ENCODE peak calls at places on chromosome X, in nine cellular contexts. One of them, this sample, is unnamed.
A peak's percentile ranks its signal among the peaks of the same experiment; 100 is the strongest.

GRCh38 chrX:106302304-106302703 is 134.2 kb downstream of the PWWP3B start:
- DNase-seq in IMR-90: no peak
- DNase-seq in GM23338: peak; percentile 0
- DNase-seq in hepatocyte: peak; percentile 19
- DNase-seq in suprapubic skin: no peak
- DNase-seq in colonic mucosa: no peak
- DNase-seq in Caco-2: no peak
- DNase-seq in naive thymus-derived CD4-positive, alpha-beta T cell: no peak
- DNase-seq in adipocyte: no peak
- DNase-seq in this sample: no peak

GRCh38 chrX:10620121-10620699 is at the start of gene MID1:
- DNase-seq in colonic mucosa: peak; percentile 77
- DNase-seq in suprapubic skin: peak; percentile 83
- DNase-seq in Caco-2: peak; percentile 79
- DNase-seq in IMR-90: peak; percentile 80
- DNase-seq in hepatocyte: peak; percentile 78
- DNase-seq in naive thymus-derived CD4-positive, alpha-beta T cell: no peak
- DNase-seq in GM23338: peak; percentile 84
- DNase-seq in adipocyte: peak; percentile 89
- DNase-seq in this sample: no peak

GRCh38 chrX:41178201-41178600 is 93.0 kb downstream of the USP9X start:
- DNase-seq in suprapubic skin: no peak
- DNase-seq in GM23338: no peak
- DNase-seq in adipocyte: no peak
- DNase-seq in IMR-90: no peak
- DNase-seq in Caco-2: no peak
- DNase-seq in hepatocyte: no peak
- DNase-seq in naive thymus-derived CD4-positive, alpha-beta T cell: no peak
- DNase-seq in colonic mucosa: no peak
- DNase-seq in this sample: no peak

GRCh38 chrX:150621652-150622051 is 53.2 kb downstream of the MTM1 start:
- DNase-seq in adipocyte: no peak
- DNase-seq in colonic mucosa: no peak
- DNase-seq in hepatocyte: no peak
- DNase-seq in naive thymus-derived CD4-positive, alpha-beta T cell: no peak
- DNase-seq in IMR-90: no peak
- DNase-seq in suprapubic skin: no peak
- DNase-seq in GM23338: no peak
- DNase-seq in Caco-2: no peak
- DNase-seq in this sample: no peak

GRCh38 chrX:138191998-138192397 is 519.5 kb downstream of the FGF13 start:
- DNase-seq in IMR-90: peak; percentile 19
- DNase-seq in naive thymus-derived CD4-positive, alpha-beta T cell: no peak
- DNase-seq in adipocyte: peak; percentile 29
- DNase-seq in colonic mucosa: no peak
- DNase-seq in suprapubic skin: no peak
- DNase-seq in Caco-2: no peak
- DNase-seq in GM23338: peak; percentile 61
- DNase-seq in hepatocyte: peak; percentile 47
- DNase-seq in this sample: peak; percentile 27

GRCh38 chrX:276588-277171 is 4.5 kb upstream of the PLCXD1 start:
- DNase-seq in colonic mucosa: peak; percentile 34
- DNase-seq in hepatocyte: peak; percentile 69
- DNase-seq in Caco-2: peak; percentile 57
- DNase-seq in adipocyte: peak; percentile 75
- DNase-seq in naive thymus-derived CD4-positive, alpha-beta T cell: no peak
- DNase-seq in GM23338: no peak
- DNase-seq in suprapubic skin: peak; percentile 84
- DNase-seq in IMR-90: peak; percentile 76
- DNase-seq in this sample: no peak

GRCh38 chrX:136802515-136802914 is 21.8 kb upstream of the ARHGEF6 start:
- DNase-seq in adipocyte: no peak
- DNase-seq in colonic mucosa: no peak
- DNase-seq in suprapubic skin: no peak
- DNase-seq in GM23338: no peak
- DNase-seq in naive thymus-derived CD4-positive, alpha-beta T cell: no peak
- DNase-seq in IMR-90: no peak
- DNase-seq in hepatocyte: no peak
- DNase-seq in Caco-2: no peak
- DNase-seq in this sample: no peak

GRCh38 chrX:48972214-48973164 is 845 bp upstream of the KCND1 start:
- DNase-seq in hepatocyte: peak; percentile 35
- DNase-seq in GM23338: peak; percentile 71
- DNase-seq in Caco-2: peak; percentile 48
- DNase-seq in colonic mucosa: peak; percentile 53
- DNase-seq in IMR-90: peak; percentile 41
- DNase-seq in suprapubic skin: no peak
- DNase-seq in adipocyte: peak; percentile 58
- DNase-seq in naive thymus-derived CD4-positive, alpha-beta T cell: no peak
- DNase-seq in this sample: no peak

GRCh38 chrX:150581093-150581775 is 12.8 kb downstream of the MTM1 start:
- DNase-seq in suprapubic skin: no peak
- DNase-seq in hepatocyte: no peak
- DNase-seq in naive thymus-derived CD4-positive, alpha-beta T cell: no peak
- DNase-seq in Caco-2: no peak
- DNase-seq in colonic mucosa: no peak
- DNase-seq in GM23338: no peak
- DNase-seq in adipocyte: peak; percentile 63
- DNase-seq in IMR-90: peak; percentile 83
- DNase-seq in this sample: no peak

GRCh38 chrX:74705269-74705668 is 90.8 kb upstream of the RLIM start:
- DNase-seq in adipocyte: no peak
- DNase-seq in colonic mucosa: no peak
- DNase-seq in hepatocyte: no peak
- DNase-seq in suprapubic skin: no peak
- DNase-seq in Caco-2: no peak
- DNase-seq in naive thymus-derived CD4-positive, alpha-beta T cell: no peak
- DNase-seq in GM23338: no peak
- DNase-seq in IMR-90: no peak
- DNase-seq in this sample: no peak

GRCh38 chrX:66232296-66232695 is 68.2 kb downstream of the HEPH start:
- DNase-seq in suprapubic skin: no peak
- DNase-seq in Caco-2: no peak
- DNase-seq in hepatocyte: no peak
- DNase-seq in naive thymus-derived CD4-positive, alpha-beta T cell: no peak
- DNase-seq in GM23338: no peak
- DNase-seq in IMR-90: no peak
- DNase-seq in adipocyte: no peak
- DNase-seq in colonic mucosa: no peak
- DNase-seq in this sample: no peak

GRCh38 chrX:110284159-110284558 is 33.7 kb downstream of the AMMECR1 start:
- DNase-seq in Caco-2: no peak
- DNase-seq in IMR-90: peak; percentile 88
- DNase-seq in suprapubic skin: no peak
- DNase-seq in naive thymus-derived CD4-positive, alpha-beta T cell: no peak
- DNase-seq in hepatocyte: no peak
- DNase-seq in adipocyte: peak; percentile 61
- DNase-seq in GM23338: no peak
- DNase-seq in colonic mucosa: no peak
- DNase-seq in this sample: no peak

GRCh38 chrX:50081282-50081955 is 119.4 kb downstream of the AKAP4 start:
- DNase-seq in GM23338: peak; percentile 43
- DNase-seq in IMR-90: peak; percentile 13
- DNase-seq in hepatocyte: peak; percentile 37
- DNase-seq in suprapubic skin: no peak
- DNase-seq in Caco-2: peak; percentile 53
- DNase-seq in colonic mucosa: peak; percentile 36
- DNase-seq in adipocyte: peak; percentile 30
- DNase-seq in naive thymus-derived CD4-positive, alpha-beta T cell: no peak
- DNase-seq in this sample: peak; percentile 5

GRCh38 chrX:136933617-136934145 is 53.2 kb upstream of the RBMX start:
- DNase-seq in hepatocyte: no peak
- DNase-seq in adipocyte: no peak
- DNase-seq in GM23338: no peak
- DNase-seq in colonic mucosa: no peak
- DNase-seq in suprapubic skin: no peak
- DNase-seq in naive thymus-derived CD4-positive, alpha-beta T cell: no peak
- DNase-seq in IMR-90: no peak
- DNase-seq in Caco-2: no peak
- DNase-seq in this sample: no peak

GRCh38 chrX:149453030-149453429 is 52.1 kb downstream of the IDS start:
- DNase-seq in suprapubic skin: no peak
- DNase-seq in IMR-90: peak; percentile 17
- DNase-seq in GM23338: no peak
- DNase-seq in naive thymus-derived CD4-positive, alpha-beta T cell: no peak
- DNase-seq in Caco-2: no peak
- DNase-seq in adipocyte: peak; percentile 33
- DNase-seq in colonic mucosa: no peak
- DNase-seq in hepatocyte: no peak
- DNase-seq in this sample: no peak

GRCh38 chrX:48891402-48892288 is 5.9 kb downstream of the TIMM17B start:
- DNase-seq in hepatocyte: peak; percentile 92
- DNase-seq in GM23338: peak; percentile 89
- DNase-seq in naive thymus-derived CD4-positive, alpha-beta T cell: peak; percentile 75
- DNase-seq in suprapubic skin: peak; percentile 91
- DNase-seq in Caco-2: peak; percentile 89
- DNase-seq in colonic mucosa: peak; percentile 91
- DNase-seq in IMR-90: peak; percentile 70
- DNase-seq in adipocyte: peak; percentile 90
- DNase-seq in this sample: no peak

GRCh38 chrX:97563531-97564133 is 679.9 kb downstream of the RPA4 start:
- DNase-seq in adipocyte: peak; percentile 80
- DNase-seq in Caco-2: no peak
- DNase-seq in hepatocyte: peak; percentile 55
- DNase-seq in naive thymus-derived CD4-positive, alpha-beta T cell: peak; percentile 50
- DNase-seq in GM23338: no peak
- DNase-seq in colonic mucosa: peak; percentile 29
- DNase-seq in suprapubic skin: no peak
- DNase-seq in IMR-90: peak; percentile 71
- DNase-seq in this sample: no peak

GRCh38 chrX:39859991-39860861 is 237.5 kb downstream of the BCOR start:
- DNase-seq in hepatocyte: peak; percentile 65
- DNase-seq in naive thymus-derived CD4-positive, alpha-beta T cell: no peak
- DNase-seq in Caco-2: no peak
- DNase-seq in adipocyte: peak; percentile 4
- DNase-seq in IMR-90: peak; percentile 91
- DNase-seq in colonic mucosa: no peak
- DNase-seq in GM23338: peak; percentile 33
- DNase-seq in suprapubic skin: no peak
- DNase-seq in this sample: no peak

DNA sequence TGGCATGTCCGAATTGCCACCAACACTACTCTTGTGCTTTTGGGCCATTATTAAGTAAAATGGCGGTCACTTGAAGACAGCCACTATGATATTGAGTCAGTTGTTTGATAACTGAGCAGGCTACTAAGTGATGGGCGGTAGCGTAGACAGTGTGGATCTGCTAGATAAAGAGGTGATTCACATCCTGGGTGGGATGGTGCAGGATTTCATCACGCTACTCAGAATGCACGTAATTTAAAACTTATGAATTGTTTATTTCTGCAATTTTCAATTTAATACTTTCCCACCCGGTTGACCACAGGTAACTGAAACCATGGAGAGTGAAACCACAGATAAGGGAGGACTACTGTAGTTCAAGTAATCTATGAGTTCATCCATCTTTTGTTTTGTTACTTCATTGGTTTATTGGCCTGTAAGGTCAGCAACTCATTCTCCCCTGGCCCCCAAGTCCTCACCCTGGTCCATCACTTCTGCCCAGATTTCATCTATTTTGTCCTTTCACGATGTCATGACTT is 2.9 kb downstream of the ARAF start:
- DNase-seq in naive thymus-derived CD4-positive, alpha-beta T cell: no peak
- DNase-seq in hepatocyte: no peak
- DNase-seq in GM23338: no peak
- DNase-seq in Caco-2: no peak
- DNase-seq in adipocyte: no peak
- DNase-seq in colonic mucosa: no peak
- DNase-seq in IMR-90: peak; percentile 76
- DNase-seq in suprapubic skin: no peak
- DNase-seq in this sample: no peak
- H3K36me3 ChIP-seq in naive thymus-derived CD4-positive, alpha-beta T cell: peaks cover 55% of the 10 kb centered on the region
- H3K36me3 ChIP-seq in hepatocyte: no peaks in the 10 kb centered on the region
- H3K36me3 ChIP-seq in GM23338: no peaks in the 10 kb centered on the region
- H3K36me3 ChIP-seq in Caco-2: no peaks in the 10 kb centered on the region
- H3K36me3 ChIP-seq in adipocyte: peaks cover 42% of the 10 kb centered on the region
- H3K36me3 ChIP-seq in colonic mucosa: no peaks in the 10 kb centered on the region
- H3K36me3 ChIP-seq in IMR-90: peaks cover 22% of the 10 kb centered on the region
- H3K36me3 ChIP-seq in suprapubic skin: peaks cover 49% of the 10 kb centered on the region
- H3K36me3 ChIP-seq in this sample: peaks cover 8% of the 10 kb centered on the region

DNA sequence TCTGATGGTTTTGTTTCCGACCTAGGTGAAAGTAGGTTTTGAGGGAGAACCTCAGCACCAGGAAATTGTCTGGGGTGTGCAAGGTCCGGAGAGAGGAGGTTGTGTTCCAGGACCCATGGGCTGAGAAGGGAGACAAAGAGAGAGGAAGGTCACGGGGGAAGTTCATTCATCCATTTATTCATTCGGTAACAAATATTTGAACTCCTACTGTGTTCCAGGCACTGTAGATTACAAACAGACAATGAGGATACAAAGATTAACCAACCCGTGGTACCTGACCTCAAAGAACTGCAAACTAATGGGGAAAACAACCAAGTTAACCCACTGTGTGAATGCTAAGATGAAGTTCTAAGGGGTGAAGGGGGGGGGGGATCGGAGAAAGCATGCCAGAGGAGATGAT is 1.8 kb upstream of the GPC3 start:
- DNase-seq in Caco-2: no peak
- DNase-seq in suprapubic skin: no peak
- DNase-seq in adipocyte: no peak
- DNase-seq in IMR-90: no peak
- DNase-seq in naive thymus-derived CD4-positive, alpha-beta T cell: no peak
- DNase-seq in GM23338: no peak
- DNase-seq in colonic mucosa: no peak
- DNase-seq in hepatocyte: no peak
- DNase-seq in this sample: no peak
- H3K4me1 ChIP-seq in Caco-2: peaks cover 8% of the 10 kb centered on the region
- H3K4me1 ChIP-seq in suprapubic skin: peaks cover 13% of the 10 kb centered on the region
- H3K4me1 ChIP-seq in adipocyte: peaks cover under 1% of the 10 kb centered on the region
- H3K4me1 ChIP-seq in IMR-90: no peaks in the 10 kb centered on the region
- H3K4me1 ChIP-seq in naive thymus-derived CD4-positive, alpha-beta T cell: no peaks in the 10 kb centered on the region
- H3K4me1 ChIP-seq in GM23338: peaks cover 24% of the 10 kb centered on the region
- H3K4me1 ChIP-seq in colonic mucosa: no peaks in the 10 kb centered on the region
- H3K4me1 ChIP-seq in hepatocyte: peaks cover 4% of the 10 kb centered on the region
- H3K4me1 ChIP-seq in this sample: peaks cover 3% of the 10 kb centered on the region

GRCh38 chrX:3461824-3462508 is 115.5 kb upstream of the MXRA5 start:
- DNase-seq in hepatocyte: no peak
- DNase-seq in suprapubic skin: no peak
- DNase-seq in naive thymus-derived CD4-positive, alpha-beta T cell: no peak
- DNase-seq in IMR-90: no peak
- DNase-seq in GM23338: no peak
- DNase-seq in colonic mucosa: no peak
- DNase-seq in Caco-2: no peak
- DNase-seq in adipocyte: peak; percentile 21
- DNase-seq in this sample: no peak
- H3K4me3 ChIP-seq in hepatocyte: no peak overlapping the region
- H3K4me3 ChIP-seq in suprapubic skin: no peak overlapping the region
- H3K4me3 ChIP-seq in naive thymus-derived CD4-positive, alpha-beta T cell: no peak overlapping the region
- H3K4me3 ChIP-seq in IMR-90: no peak overlapping the region
- H3K4me3 ChIP-seq in GM23338: no peak overlapping the region
- H3K4me3 ChIP-seq in colonic mucosa: no peak overlapping the region
- H3K4me3 ChIP-seq in Caco-2: no peak overlapping the region
- H3K4me3 ChIP-seq in adipocyte: peak overlapping the region; percentile 67
- H3K4me3 ChIP-seq in this sample: no peak overlapping the region

DNA sequence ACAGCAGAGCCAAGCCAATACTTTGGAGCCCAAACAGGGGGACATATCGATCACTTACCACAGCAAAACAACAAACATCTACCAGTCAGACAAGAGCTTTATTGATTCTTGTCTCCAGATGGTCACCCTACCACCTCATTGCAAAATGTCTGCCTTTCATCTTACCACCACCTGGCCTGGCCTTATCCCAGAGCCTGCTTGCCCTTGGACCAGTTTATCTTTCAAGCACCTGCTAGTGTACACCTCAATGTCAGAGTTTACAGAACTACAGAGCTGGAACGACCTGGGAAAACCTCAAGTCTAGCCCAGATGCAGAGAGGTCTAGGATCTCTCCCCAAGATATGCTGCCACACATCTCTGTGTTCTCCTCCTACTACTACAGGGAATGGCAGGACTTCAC is 4.5 kb downstream of the BCAP31 start:
- DNase-seq in colonic mucosa: no peak
- DNase-seq in naive thymus-derived CD4-positive, alpha-beta T cell: no peak
- DNase-seq in Caco-2: no peak
- DNase-seq in hepatocyte: no peak
- DNase-seq in GM23338: no peak
- DNase-seq in adipocyte: no peak
- DNase-seq in suprapubic skin: no peak
- DNase-seq in IMR-90: no peak
- DNase-seq in this sample: no peak
- H3K36me3 ChIP-seq in colonic mucosa: no peaks in the 10 kb centered on the region
- H3K36me3 ChIP-seq in naive thymus-derived CD4-positive, alpha-beta T cell: peaks cover 52% of the 10 kb centered on the region
- H3K36me3 ChIP-seq in Caco-2: no peaks in the 10 kb centered on the region
- H3K36me3 ChIP-seq in hepatocyte: no peaks in the 10 kb centered on the region
- H3K36me3 ChIP-seq in GM23338: no peaks in the 10 kb centered on the region
- H3K36me3 ChIP-seq in adipocyte: peaks cover 53% of the 10 kb centered on the region
- H3K36me3 ChIP-seq in suprapubic skin: peaks cover 32% of the 10 kb centered on the region
- H3K36me3 ChIP-seq in IMR-90: peaks cover 33% of the 10 kb centered on the region
- H3K36me3 ChIP-seq in this sample: peaks cover 16% of the 10 kb centered on the region